ENCODE peak calls at places on chromosome 2, in four cellular contexts. H is fibroblast of lung, B is mesenchymal stem cell, S is neuronal stem cell. M is an unnamed sample. For H3K36me3 and H3K4me1, the result is how much of the 10 kb centered on the place peaks cover.

GRCh38 chr2:234309431-234309830 is 187.4 kb downstream of the ARL4C start:
- DNase-seq in H (no peak), B (no peak), S (no peak), M (no peak)

GRCh38 chr2:29011650-29012060 is 30.6 kb downstream of the TOGARAM2 start:
- DNase-seq in H (peak), B (no peak), S (no peak), M (peak)

GRCh38 chr2:120880381-120880780 is 144.7 kb downstream of the GLI2 start:
- DNase-seq in H (peak), B (peak), S (no peak), M (peak)

GRCh38 chr2:166916987-166917386 is 28.7 kb downstream of the XIRP2 start:
- DNase-seq in H (no peak), B (no peak), S (no peak), M (no peak)

GRCh38 chr2:32627441-32627900 is 379 bp upstream of the TTC27 start:
- DNase-seq in H (peak), B (peak), S (peak), M (no peak)

GRCh38 chr2:217833439-217833838 is 169.4 kb downstream of the TNS1 start:
- DNase-seq in H (no peak), B (no peak), S (no peak), M (no peak)

GRCh38 chr2:111662039-111662740 is 221.8 kb downstream of the ANAPC1 start:
- DNase-seq in H (peak), B (peak), S (no peak), M (no peak)

GRCh38 chr2:111226797-111227700 is 106.3 kb downstream of the BCL2L11 start:
- DNase-seq in H (peak), B (peak), S (no peak), M (no peak)

GRCh38 chr2:222535477-222535876 is 111.1 kb downstream of the SGPP2 start:
- DNase-seq in H (no peak), B (no peak), S (peak), M (peak)

GRCh38 chr2:63614448-63614968 is 25.7 kb downstream of the MDH1 start:
- DNase-seq in H (peak), B (peak), S (peak), M (peak)
- H3K4me3 ChIP-seq in H (no peak), B (no peak), S (no peak), M (no peak)

DNA sequence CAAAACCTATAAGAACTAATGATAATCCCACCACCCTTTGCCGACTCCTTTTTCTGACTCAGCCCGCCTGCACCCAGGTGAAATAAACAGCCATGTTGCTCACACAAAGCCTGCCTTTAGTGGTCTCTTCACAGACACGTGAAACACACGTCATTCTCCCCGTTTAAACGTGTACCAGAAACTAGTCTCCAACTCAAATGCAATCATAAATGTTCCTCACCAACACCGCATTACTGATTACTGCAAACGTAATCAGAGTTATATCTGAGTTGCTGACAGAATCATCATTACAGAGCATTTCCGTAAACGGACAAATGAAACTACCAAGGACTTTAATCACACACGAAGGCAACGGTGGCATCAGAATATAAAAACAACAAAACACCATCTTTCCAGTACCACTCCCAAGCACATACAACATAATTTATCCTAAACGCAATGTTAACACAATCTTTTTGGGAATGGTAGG is 1.9 kb downstream of the CLK1 start:
- DNase-seq in H (peak), B (peak), S (no peak), M (peak)
- H3K36me3 ChIP-seq in H (under half), B (under half), S (under half), M (half or more)

GRCh38 chr2:43472527-43473194 is 123.2 kb downstream of the THADA start:
- DNase-seq in H (no peak), B (no peak), S (no peak), M (peak)

GRCh38 chr2:43465234-43465633 is 130.6 kb downstream of the THADA start:
- DNase-seq in H (no peak), B (no peak), S (no peak), M (no peak)

GRCh38 chr2:43467889-43468288 is 127.9 kb downstream of the THADA start:
- DNase-seq in H (peak), B (peak), S (no peak), M (no peak)

GRCh38 chr2:43469713-43470112 is 126.1 kb downstream of the THADA start:
- DNase-seq in H (no peak), B (no peak), S (no peak), M (no peak)

DNA sequence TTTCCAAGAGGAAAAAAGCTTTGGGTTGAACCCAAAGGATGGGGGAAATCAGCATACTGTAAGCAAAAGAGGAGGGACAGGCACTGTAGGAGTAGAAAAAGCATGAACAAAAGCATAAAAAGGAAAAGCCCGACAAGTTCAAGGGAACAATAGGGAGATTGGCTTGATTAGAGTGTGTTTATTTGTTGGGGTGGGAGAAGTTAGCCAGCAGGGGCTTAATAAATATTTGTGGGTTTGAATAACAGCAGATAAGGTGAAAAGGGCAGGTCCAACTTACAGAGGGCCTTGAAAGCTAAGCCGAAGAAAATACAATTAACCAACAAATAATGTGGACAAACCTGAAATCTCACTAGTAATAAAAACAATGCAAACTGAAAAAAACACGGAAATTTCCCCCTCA is 126.7 kb downstream of the THADA start:
- DNase-seq in H (no peak), B (no peak), S (no peak), M (no peak)
- H3K4me1 ChIP-seq in H (under half), B (under half), S (under half), M (under half)

GRCh38 chr2:138227195-138227594 is 262.9 kb downstream of the HNMT start:
- DNase-seq in H (no peak), B (no peak), S (no peak), M (no peak)
- H3K4me3 ChIP-seq in H (no peak), B (no peak), S (no peak), M (no peak)

GRCh38 chr2:24273598-24273997 is 86.7 kb downstream of the ITSN2 start:
- DNase-seq in H (no peak), B (no peak), S (no peak), M (no peak)

GRCh38 chr2:24276349-24276899 is 83.9 kb downstream of the ITSN2 start:
- DNase-seq in H (no peak), B (peak), S (no peak), M (no peak)

GRCh38 chr2:24272907-24273306 is 87.4 kb downstream of the ITSN2 start:
- DNase-seq in H (no peak), B (no peak), S (no peak), M (no peak)

GRCh38 chr2:24272161-24272802 is 88.1 kb downstream of the ITSN2 start:
- DNase-seq in H (no peak), B (peak), S (no peak), M (no peak)

DNA sequence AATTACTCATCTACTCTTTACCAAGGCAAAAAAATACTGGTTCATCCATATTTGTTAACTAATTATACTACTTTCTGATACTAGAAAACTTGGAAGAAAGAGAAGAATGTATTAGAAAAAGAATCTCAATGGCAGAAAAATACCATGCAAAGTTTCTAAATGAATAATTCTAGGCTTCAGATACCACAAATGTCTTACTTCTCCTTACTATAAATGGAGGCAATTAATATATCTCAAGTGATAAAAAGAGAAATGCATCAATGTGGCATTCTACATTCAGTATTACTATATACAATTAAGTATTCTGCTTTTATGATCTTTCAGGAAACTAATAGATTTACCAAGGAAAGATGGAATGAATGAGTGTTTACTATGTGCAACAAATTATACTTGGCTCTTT is 85.5 kb downstream of the ITSN2 start:
- DNase-seq in H (no peak), B (no peak), S (no peak), M (no peak)
- H3K36me3 ChIP-seq in H (under half), B (half or more), S (under half), M (under half)

DNA sequence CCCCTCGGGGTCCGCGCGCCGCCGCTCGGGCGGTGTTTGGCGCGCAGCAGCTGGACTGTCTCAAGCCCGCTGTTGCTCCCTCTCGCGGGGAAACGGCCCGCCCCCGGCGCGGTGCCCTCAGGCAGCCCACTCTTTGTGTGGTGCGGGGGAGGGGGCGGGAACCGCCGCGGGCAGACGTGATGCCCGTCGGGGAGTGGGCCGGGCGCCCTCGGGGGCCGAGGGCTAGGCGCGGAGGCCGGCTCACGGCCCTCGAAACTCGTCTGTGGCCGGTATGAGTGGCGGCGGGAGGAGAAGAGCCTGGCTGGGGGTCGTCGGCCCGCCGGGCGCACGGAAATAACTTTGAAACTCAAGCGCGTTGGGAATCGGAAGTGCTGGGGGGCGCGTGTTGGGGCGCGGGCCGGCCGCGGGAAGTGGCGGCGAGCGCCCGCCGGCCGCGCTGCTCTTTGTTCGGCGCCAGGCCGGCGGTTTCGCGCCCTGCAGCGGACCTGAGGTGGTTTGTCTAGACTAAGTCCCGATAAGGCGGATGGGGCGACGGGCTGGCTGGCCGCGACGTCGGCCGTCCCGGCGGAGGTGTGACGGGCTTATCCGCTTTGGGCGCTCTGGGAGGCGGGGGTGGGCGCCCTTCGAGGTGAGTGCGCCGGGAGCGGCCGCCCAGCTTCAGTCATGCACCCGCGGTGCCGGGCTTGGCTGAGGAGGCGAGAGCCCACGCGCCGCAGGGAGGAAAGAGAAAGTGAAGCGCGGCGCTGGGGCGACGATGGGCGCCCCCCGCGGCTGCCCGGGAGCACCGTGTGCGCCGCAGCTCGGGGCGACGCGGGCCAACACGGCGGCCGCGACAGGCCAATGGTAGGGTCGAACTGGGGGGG is 679 bp downstream of the PTMA start:
- DNase-seq in H (peak), B (peak), S (no peak), M (peak)
- H3K4me1 ChIP-seq in H (under half), B (under half), S (under half), M (under half)

GRCh38 chr2:122219504-122219903 is 464.1 kb downstream of the TSN start:
- DNase-seq in H (no peak), B (no peak), S (no peak), M (no peak)

GRCh38 chr2:122216901-122217300 is 461.4 kb downstream of the TSN start:
- DNase-seq in H (no peak), B (no peak), S (no peak), M (no peak)

GRCh38 chr2:122218596-122218995 is 463.1 kb downstream of the TSN start:
- DNase-seq in H (no peak), B (no peak), S (no peak), M (no peak)

GRCh38 chr2:122221665-122222064 is 466.2 kb downstream of the TSN start:
- DNase-seq in H (no peak), B (no peak), S (no peak), M (no peak)
- H3K4me3 ChIP-seq in H (no peak), B (no peak), S (no peak), M (no peak)